ENCODE peak calls at places on chromosome 12, in seven cellular contexts. H is left lung; C is CD8-positive, alpha-beta memory T cell; U is kidney; B is A549; W is HepG2; M is cardiac muscle cell. E is an unnamed sample. For H3K9me3, the result is how much of the 10 kb centered on the place peaks cover.

GRCh38 chr12:96343347-96343954 is 56.8 kb downstream of the CDK17 start:
- DNase-seq in U (no peak), M (peak), C (no peak), B (no peak), W (no peak), H (peak), E (no peak)

GRCh38 chr12:716506-716905 is 35.9 kb upstream of the WNK1 start:
- DNase-seq in H (no peak), C (no peak), U (no peak), M (peak), B (no peak), W (no peak), E (no peak)

GRCh38 chr12:81078469-81079196 is 754 bp downstream of the ACSS3 start:
- DNase-seq in C (no peak), B (no peak), H (peak), U (no peak), W (peak), M (peak), E (no peak)

GRCh38 chr12:106409898-106410297 is 52.4 kb downstream of the POLR3B start:
- DNase-seq in C (no peak), W (no peak), M (no peak), U (no peak), H (no peak), B (no peak), E (no peak)

GRCh38 chr12:22755629-22756028 is 130.7 kb downstream of the ETNK1 start:
- DNase-seq in U (no peak), C (no peak), W (no peak), H (no peak), B (no peak), M (no peak), E (no peak)

GRCh38 chr12:100173111-100173510 is 27.5 kb upstream of the ACTR6 start:
- DNase-seq in H (no peak), B (no peak), U (no peak), C (no peak), M (no peak), W (no peak), E (no peak)

GRCh38 chr12:12718853-12719252 is 1.7 kb downstream of the CDKN1B start:
- DNase-seq in H (no peak), C (no peak), W (no peak), U (no peak), B (peak), M (peak), E (no peak)

GRCh38 chr12:49875115-49875720 is 28.5 kb downstream of the FAIM2 start:
- DNase-seq in H (peak), U (no peak), C (no peak), M (no peak), B (no peak), W (no peak), E (peak)

GRCh38 chr12:90366286-90366685 is 588.7 kb downstream of the CCER1 start:
- DNase-seq in U (no peak), B (no peak), M (peak), H (no peak), C (no peak), W (no peak), E (no peak)

GRCh38 chr12:97609957-97610356 is 147.4 kb downstream of the RMST start:
- DNase-seq in C (no peak), B (no peak), U (no peak), W (no peak), H (no peak), M (no peak), E (no peak)

GRCh38 chr12:114774181-114774580 is 90.2 kb upstream of the TBX3 start:
- DNase-seq in H (no peak), C (no peak), W (peak), B (peak), U (no peak), M (peak), E (no peak)

GRCh38 chr12:58425481-58426392 is 484.4 kb downstream of the ATP23 start:
- DNase-seq in U (peak), M (peak), H (peak), C (no peak), B (peak), W (peak), E (no peak)

GRCh38 chr12:89324437-89324836 is 27.9 kb downstream of the DUSP6 start:
- DNase-seq in W (no peak), M (no peak), H (no peak), B (no peak), U (peak), C (no peak), E (no peak)

GRCh38 chr12:65200007-65200665 is 30.8 kb downstream of the LEMD3 start:
- DNase-seq in W (no peak), U (no peak), B (no peak), C (no peak), M (peak), H (no peak), E (no peak)

GRCh38 chr12:31533470-31533869 is 57.5 kb downstream of the DENND5B start:
- DNase-seq in M (no peak), H (no peak), W (peak), C (no peak), B (no peak), U (no peak), E (no peak)

GRCh38 chr12:12467222-12467621 is 95.4 kb downstream of the DUSP16 start:
- DNase-seq in W (no peak), C (peak), M (no peak), H (no peak), U (no peak), B (no peak), E (no peak)

GRCh38 chr12:65532162-65532561 is 253.7 kb downstream of the MSRB3 start:
- DNase-seq in W (no peak), B (no peak), C (no peak), M (no peak), U (no peak), H (no peak), E (no peak)

GRCh38 chr12:112979281-112979680 is 962 bp downstream of the OAS2 start:
- DNase-seq in B (no peak), W (no peak), C (no peak), M (no peak), U (no peak), H (no peak), E (no peak)
- H3K4me3 ChIP-seq in B (no peak), W (no peak), C (peak), M (no peak), U (peak), H (peak), E (peak)

DNA sequence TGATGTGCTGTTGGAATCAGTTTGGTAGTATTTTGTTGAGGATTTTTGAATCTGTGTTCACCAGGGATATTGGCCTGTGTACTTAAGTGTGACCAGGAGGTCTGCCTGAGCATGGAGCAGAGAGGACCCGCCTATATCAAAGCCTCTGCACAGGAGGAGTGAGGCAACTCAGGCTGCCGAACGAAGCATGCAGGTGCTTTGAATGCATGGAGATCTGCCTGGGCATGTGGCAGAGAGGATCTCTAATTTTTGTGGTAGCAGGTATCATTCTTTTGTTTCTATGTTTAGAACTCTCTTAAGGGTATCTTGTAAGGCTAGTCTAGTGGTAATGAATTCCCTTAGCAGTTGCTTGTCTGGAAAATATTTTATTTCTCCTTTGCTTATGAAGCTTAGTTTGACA is 26.9 kb downstream of the RAB3IP start:
- DNase-seq in H (no peak), C (no peak), B (no peak), M (no peak), U (no peak), W (no peak), E (no peak)
- H3K9me3 ChIP-seq in H (half or more), C (under half), B (under half), M (under half), U (under half), W (under half), E (under half)

DNA sequence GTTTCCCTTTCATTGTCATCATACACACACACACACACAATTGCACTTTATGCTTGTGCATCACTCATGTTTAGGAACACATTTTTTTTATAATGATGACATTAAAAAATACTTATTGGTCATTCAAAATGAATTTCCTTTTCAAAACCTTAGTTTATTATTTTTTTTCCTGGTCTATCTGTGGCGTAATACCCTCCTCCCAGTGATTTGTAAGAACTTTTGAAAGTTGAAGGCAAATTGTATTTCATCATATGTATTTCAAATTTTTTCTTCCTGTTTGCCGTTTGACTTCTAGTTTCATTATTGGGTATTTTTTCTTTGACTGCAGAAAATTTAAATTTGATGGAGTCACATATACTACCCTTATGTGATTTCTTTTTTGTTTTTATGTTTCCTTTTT is 2.5 kb upstream of the LRRK2 start:
- DNase-seq in W (no peak), H (no peak), B (no peak), M (peak), C (no peak), U (no peak), E (no peak)
- H3K4me3 ChIP-seq in W (no peak), H (no peak), B (no peak), M (no peak), C (no peak), U (no peak), E (peak)

GRCh38 chr12:132953163-132953425 is 3.0 kb downstream of the ZNF605 start:
- DNase-seq in M (no peak), C (no peak), U (no peak), W (no peak), H (no peak), B (no peak), E (no peak)
- H3K9me3 ChIP-seq in M (under half), C (under half), U (under half), W (half or more), H (half or more), B (half or more), E (under half)